ENCODE peak calls at places on chromosome 14, in eight cellular contexts. One of them, this sample, is unnamed.

GRCh38 chr14:68687746-68688145 is 105.1 kb downstream of the ZFP36L1 start:
- DNase-seq in breast epithelium: no peak
- DNase-seq in HCT116: peak
- DNase-seq in upper lobe of left lung: peak
- DNase-seq in transverse colon: no peak
- DNase-seq in stomach: no peak
- DNase-seq in GM12878: no peak
- DNase-seq in endothelial cell of umbilical vein: no peak
- DNase-seq in this sample: peak

GRCh38 chr14:99261916-99262787 is 9.8 kb downstream of the BCL11B start:
- DNase-seq in endothelial cell of umbilical vein: no peak
- DNase-seq in stomach: peak
- DNase-seq in breast epithelium: no peak
- DNase-seq in GM12878: no peak
- DNase-seq in transverse colon: peak
- DNase-seq in upper lobe of left lung: peak
- DNase-seq in HCT116: no peak
- DNase-seq in this sample: no peak

GRCh38 chr14:93006484-93007128 is 83.7 kb downstream of the CHGA start:
- DNase-seq in HCT116: no peak
- DNase-seq in transverse colon: no peak
- DNase-seq in endothelial cell of umbilical vein: no peak
- DNase-seq in upper lobe of left lung: no peak
- DNase-seq in GM12878: no peak
- DNase-seq in breast epithelium: no peak
- DNase-seq in stomach: no peak
- DNase-seq in this sample: no peak

GRCh38 chr14:66117600-66117999 is 368.6 kb upstream of the CCDC196 start:
- DNase-seq in upper lobe of left lung: no peak
- DNase-seq in HCT116: peak
- DNase-seq in endothelial cell of umbilical vein: peak
- DNase-seq in GM12878: no peak
- DNase-seq in breast epithelium: no peak
- DNase-seq in transverse colon: no peak
- DNase-seq in stomach: no peak
- DNase-seq in this sample: no peak

GRCh38 chr14:94485944-94486841 is 10.2 kb upstream of the SERPINA9 start:
- DNase-seq in transverse colon: peak
- DNase-seq in upper lobe of left lung: peak
- DNase-seq in HCT116: peak
- DNase-seq in breast epithelium: no peak
- DNase-seq in endothelial cell of umbilical vein: peak
- DNase-seq in stomach: peak
- DNase-seq in GM12878: no peak
- DNase-seq in this sample: peak

GRCh38 chr14:64800000-64800399 is 79.7 kb downstream of the SPTB start:
- DNase-seq in breast epithelium: no peak
- DNase-seq in HCT116: peak
- DNase-seq in GM12878: no peak
- DNase-seq in endothelial cell of umbilical vein: peak
- DNase-seq in upper lobe of left lung: peak
- DNase-seq in transverse colon: peak
- DNase-seq in stomach: peak
- DNase-seq in this sample: no peak

GRCh38 chr14:69038449-69039286 is 59.6 kb upstream of the ACTN1 start:
- DNase-seq in HCT116: no peak
- DNase-seq in upper lobe of left lung: no peak
- DNase-seq in transverse colon: no peak
- DNase-seq in stomach: no peak
- DNase-seq in breast epithelium: no peak
- DNase-seq in endothelial cell of umbilical vein: peak
- DNase-seq in GM12878: no peak
- DNase-seq in this sample: no peak

GRCh38 chr14:101318271-101318670 is 243.0 kb upstream of the DIO3 start:
- DNase-seq in GM12878: no peak
- DNase-seq in breast epithelium: no peak
- DNase-seq in stomach: no peak
- DNase-seq in endothelial cell of umbilical vein: no peak
- DNase-seq in HCT116: no peak
- DNase-seq in transverse colon: no peak
- DNase-seq in upper lobe of left lung: no peak
- DNase-seq in this sample: no peak

GRCh38 chr14:79275367-79275655 is 936.0 kb downstream of the DIO2 start:
- DNase-seq in breast epithelium: no peak
- DNase-seq in stomach: no peak
- DNase-seq in HCT116: no peak
- DNase-seq in transverse colon: no peak
- DNase-seq in GM12878: no peak
- DNase-seq in upper lobe of left lung: no peak
- DNase-seq in endothelial cell of umbilical vein: no peak
- DNase-seq in this sample: no peak

GRCh38 chr14:98605043-98605442 is 667.0 kb downstream of the BCL11B start:
- DNase-seq in transverse colon: no peak
- DNase-seq in upper lobe of left lung: no peak
- DNase-seq in HCT116: no peak
- DNase-seq in GM12878: no peak
- DNase-seq in breast epithelium: no peak
- DNase-seq in stomach: no peak
- DNase-seq in endothelial cell of umbilical vein: no peak
- DNase-seq in this sample: no peak

DNA sequence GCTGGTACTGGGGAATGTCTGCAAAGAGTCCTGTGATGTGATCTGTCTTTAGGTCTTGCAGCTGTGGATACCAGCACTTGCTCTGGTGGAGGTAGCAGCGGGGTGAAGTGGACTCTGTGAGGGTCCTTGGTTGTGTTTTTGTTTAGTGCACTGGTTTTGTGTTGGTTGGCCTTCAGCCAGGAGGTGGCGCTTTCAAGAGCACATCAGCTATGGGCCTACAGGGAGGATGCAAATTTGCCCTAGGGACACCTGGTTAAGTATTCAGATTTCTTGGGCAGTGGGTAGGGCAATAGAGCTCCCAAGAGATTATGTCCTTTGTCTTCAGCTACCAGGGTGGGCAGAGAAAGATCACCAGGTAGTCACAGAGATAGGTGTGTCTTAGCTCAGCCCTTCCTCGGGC is 63.8 kb downstream of the PTGER2 start:
- DNase-seq in HCT116: no peak
- DNase-seq in upper lobe of left lung: no peak
- DNase-seq in transverse colon: no peak
- DNase-seq in breast epithelium: no peak
- DNase-seq in GM12878: no peak
- DNase-seq in stomach: no peak
- DNase-seq in endothelial cell of umbilical vein: no peak
- DNase-seq in this sample: no peak
- TF ChIP-seq CTCF in HCT116: no peak
- TF ChIP-seq CTCF in upper lobe of left lung: no peak
- TF ChIP-seq CTCF in transverse colon: no peak
- TF ChIP-seq CTCF in breast epithelium: no peak
- TF ChIP-seq CTCF in GM12878: no peak
- TF ChIP-seq CTCF in stomach: no peak
- TF ChIP-seq CTCF in endothelial cell of umbilical vein: no peak
- TF ChIP-seq CTCF in this sample: no peak

GRCh38 chr14:36666416-36667206 is 5.0 kb downstream of the PAX9 start:
- DNase-seq in endothelial cell of umbilical vein: no peak
- DNase-seq in HCT116: no peak
- DNase-seq in GM12878: no peak
- DNase-seq in transverse colon: no peak
- DNase-seq in breast epithelium: no peak
- DNase-seq in upper lobe of left lung: no peak
- DNase-seq in stomach: no peak
- DNase-seq in this sample: no peak
- TF ChIP-seq POLR2AphosphoS5 in endothelial cell of umbilical vein: no peak
- TF ChIP-seq POLR2AphosphoS5 in HCT116: no peak
- TF ChIP-seq POLR2AphosphoS5 in GM12878: no peak
- TF ChIP-seq POLR2AphosphoS5 in transverse colon: no peak
- TF ChIP-seq POLR2AphosphoS5 in breast epithelium: no peak
- TF ChIP-seq POLR2AphosphoS5 in upper lobe of left lung: no peak
- TF ChIP-seq POLR2AphosphoS5 in stomach: no peak
- TF ChIP-seq POLR2AphosphoS5 in this sample: no peak

GRCh38 chr14:61525293-61526011 is 169.9 kb upstream of the HIF1A start:
- DNase-seq in HCT116: peak
- DNase-seq in GM12878: peak
- DNase-seq in transverse colon: peak
- DNase-seq in breast epithelium: peak
- DNase-seq in endothelial cell of umbilical vein: peak
- DNase-seq in stomach: peak
- DNase-seq in upper lobe of left lung: peak
- DNase-seq in this sample: peak
- TF ChIP-seq POLR2A in HCT116: no peak
- TF ChIP-seq POLR2A in GM12878: no peak
- TF ChIP-seq POLR2A in transverse colon: no peak
- TF ChIP-seq POLR2A in breast epithelium: no peak
- TF ChIP-seq POLR2A in endothelial cell of umbilical vein: no peak
- TF ChIP-seq POLR2A in stomach: no peak
- TF ChIP-seq POLR2A in upper lobe of left lung: no peak
- TF ChIP-seq POLR2A in this sample: no peak

DNA sequence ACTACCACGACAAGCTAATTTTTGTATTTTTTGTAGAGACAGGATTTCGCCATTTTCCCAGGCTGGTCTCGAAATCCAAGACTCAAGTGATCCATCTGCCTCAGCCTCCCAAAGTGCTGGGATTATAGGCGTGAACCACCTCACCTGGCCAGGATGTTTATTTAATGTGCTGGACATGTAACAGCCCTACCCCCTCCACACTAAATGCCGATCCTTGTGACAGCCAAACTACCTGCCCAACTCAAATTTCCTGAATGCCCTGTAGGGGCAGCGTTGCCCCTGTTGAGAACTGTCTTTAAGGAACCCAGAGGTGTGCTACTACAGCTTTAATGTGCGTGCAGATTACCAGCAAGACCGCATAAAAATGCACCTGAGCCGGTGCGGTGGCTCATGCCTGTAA is 48.1 kb downstream of the KCNK13 start:
- DNase-seq in stomach: no peak
- DNase-seq in GM12878: no peak
- DNase-seq in endothelial cell of umbilical vein: no peak
- DNase-seq in upper lobe of left lung: no peak
- DNase-seq in transverse colon: no peak
- DNase-seq in HCT116: peak
- DNase-seq in breast epithelium: no peak
- DNase-seq in this sample: no peak
- TF ChIP-seq CTCF in stomach: no peak
- TF ChIP-seq CTCF in GM12878: peak
- TF ChIP-seq CTCF in endothelial cell of umbilical vein: no peak
- TF ChIP-seq CTCF in upper lobe of left lung: no peak
- TF ChIP-seq CTCF in transverse colon: no peak
- TF ChIP-seq CTCF in HCT116: no peak
- TF ChIP-seq CTCF in breast epithelium: no peak
- TF ChIP-seq CTCF in this sample: no peak

GRCh38 chr14:21071225-21072041 is 1.3 kb downstream of the ARHGEF40 start:
- DNase-seq in HCT116: no peak
- DNase-seq in GM12878: peak
- DNase-seq in stomach: peak
- DNase-seq in upper lobe of left lung: peak
- DNase-seq in transverse colon: peak
- DNase-seq in endothelial cell of umbilical vein: peak
- DNase-seq in breast epithelium: peak
- DNase-seq in this sample: peak
- TF ChIP-seq POLR2AphosphoS5 in HCT116: no peak
- TF ChIP-seq POLR2AphosphoS5 in GM12878: no peak
- TF ChIP-seq POLR2AphosphoS5 in stomach: peak
- TF ChIP-seq POLR2AphosphoS5 in upper lobe of left lung: peak
- TF ChIP-seq POLR2AphosphoS5 in transverse colon: peak
- TF ChIP-seq POLR2AphosphoS5 in endothelial cell of umbilical vein: peak
- TF ChIP-seq POLR2AphosphoS5 in breast epithelium: no peak
- TF ChIP-seq POLR2AphosphoS5 in this sample: no peak

DNA sequence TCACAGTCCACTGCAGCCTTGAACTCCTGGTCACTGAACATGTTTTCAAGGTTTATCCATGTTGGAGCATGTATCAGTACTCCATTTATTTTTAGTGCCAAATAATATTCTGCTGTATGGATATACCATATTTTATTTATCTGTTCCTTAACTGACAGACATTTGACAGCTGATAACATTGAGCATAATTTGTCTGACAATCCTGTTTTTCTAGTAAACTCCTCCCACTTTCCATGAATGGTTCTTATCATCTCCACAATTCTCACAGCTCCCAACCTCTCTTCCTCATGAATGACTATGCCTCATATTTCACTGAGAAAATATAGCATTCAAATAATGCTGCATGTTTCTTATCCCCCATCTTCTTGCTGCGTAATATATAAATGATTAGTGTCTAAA is 33.3 kb downstream of the COCH start:
- DNase-seq in stomach: no peak
- DNase-seq in endothelial cell of umbilical vein: no peak
- DNase-seq in transverse colon: no peak
- DNase-seq in GM12878: no peak
- DNase-seq in upper lobe of left lung: no peak
- DNase-seq in breast epithelium: no peak
- DNase-seq in HCT116: no peak
- DNase-seq in this sample: no peak
- TF ChIP-seq POLR2A in stomach: no peak
- TF ChIP-seq POLR2A in endothelial cell of umbilical vein: no peak
- TF ChIP-seq POLR2A in transverse colon: no peak
- TF ChIP-seq POLR2A in GM12878: no peak
- TF ChIP-seq POLR2A in upper lobe of left lung: no peak
- TF ChIP-seq POLR2A in breast epithelium: no peak
- TF ChIP-seq POLR2A in HCT116: no peak
- TF ChIP-seq POLR2A in this sample: no peak

This sample was measured in sigmoid colon.